ENCODE peak calls at places on chromosomes 5 and 9, in seven cellular contexts. E, P, Y, W, M, K and R are unnamed samples.

GRCh38 chr9:132857031-132857430 is 21.1 kb downstream of the AK8 start:
- DNase-seq in E (no peak), P (peak), Y (no peak), W (no peak), M (peak), K (peak), R (no peak)

GRCh38 chr5:39376293-39376714 is 12.0 kb upstream of the C9 start:
- DNase-seq in E (no peak), P (peak), Y (no peak), W (peak), M (peak), K (no peak), R (no peak)

GRCh38 chr9:135076876-135077430 is 10.5 kb upstream of the OLFM1 start:
- DNase-seq in E (no peak), P (no peak), Y (no peak), W (no peak), M (no peak), K (peak), R (peak)

GRCh38 chr9:100033877-100034551 is 64.8 kb downstream of the ERP44 start:
- DNase-seq in E (no peak), P (no peak), Y (no peak), W (no peak), M (no peak), K (no peak), R (no peak)

GRCh38 chr5:1401681-1402096 is 43.6 kb downstream of the SLC6A3 start:
- DNase-seq in E (no peak), P (no peak), Y (no peak), W (no peak), M (no peak), K (no peak), R (no peak)

GRCh38 chr5:17248999-17249634 is 31.7 kb downstream of the BASP1 start:
- DNase-seq in E (peak), P (peak), Y (peak), W (no peak), M (no peak), K (no peak), R (no peak)

GRCh38 chr9:1005043-1005667 is 28.7 kb downstream of the DMRT3 start:
- DNase-seq in E (no peak), P (peak), Y (peak), W (peak), M (no peak), K (no peak), R (no peak)

GRCh38 chr9:134231330-134231745 is 67.0 kb upstream of the RNU6ATAC start:
- DNase-seq in E (no peak), P (no peak), Y (no peak), W (peak), M (peak), K (peak), R (no peak)

GRCh38 chr5:96336351-96336985 is 96.6 kb downstream of the PCSK1 start:
- DNase-seq in E (peak), P (peak), Y (peak), W (peak), M (peak), K (peak), R (peak)

GRCh38 chr5:147464211-147464610 is 45.7 kb downstream of the DPYSL3 start:
- DNase-seq in E (no peak), P (peak), Y (no peak), W (peak), M (peak), K (no peak), R (no peak)

GRCh38 chr9:68418259-68418845 is 61.9 kb downstream of the PGM5 start:
- DNase-seq in E (no peak), P (no peak), Y (no peak), W (no peak), M (no peak), K (no peak), R (no peak)

GRCh38 chr9:68417762-68418161 is 61.4 kb downstream of the PGM5 start:
- DNase-seq in E (no peak), P (no peak), Y (no peak), W (no peak), M (no peak), K (no peak), R (no peak)

DNA sequence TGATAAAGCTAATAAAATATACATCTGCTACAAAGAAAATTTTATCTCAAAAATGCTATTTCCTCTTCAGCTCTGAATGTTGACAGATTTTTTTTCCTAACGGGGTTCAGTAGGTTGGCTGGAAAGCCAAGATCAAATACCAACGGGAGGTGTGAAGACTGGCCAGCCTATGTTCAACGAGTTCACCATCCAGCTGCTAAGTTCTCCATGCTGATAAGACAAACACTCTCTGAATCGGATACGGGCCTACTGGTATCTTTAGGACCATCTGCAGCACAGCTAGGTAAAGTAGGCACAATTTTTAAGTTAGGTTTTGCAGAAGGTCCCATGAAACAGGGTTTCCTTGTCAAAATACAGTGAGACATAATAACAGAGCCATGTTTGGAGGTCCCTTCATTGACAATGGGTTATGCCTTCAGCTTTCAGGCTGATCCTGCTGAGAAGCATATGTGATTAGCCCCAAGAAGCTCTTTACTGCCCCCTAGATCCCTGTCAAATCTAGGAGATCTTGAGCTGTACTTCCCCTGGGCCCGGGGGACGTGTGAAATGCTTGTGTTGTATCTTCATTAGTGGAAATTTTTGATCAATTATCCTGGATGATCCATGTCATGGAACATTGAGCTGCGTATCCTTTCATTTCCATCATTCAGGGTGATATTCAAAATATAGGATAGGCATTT is 60.6 kb downstream of the PGM5 start:
- DNase-seq in E (no peak), P (no peak), Y (no peak), W (no peak), M (no peak), K (no peak), R (no peak)
- TF ChIP-seq CTCF in E (peak), P (no peak), Y (peak), W (no peak), M (no peak), K (no peak), R (no peak)

DNA sequence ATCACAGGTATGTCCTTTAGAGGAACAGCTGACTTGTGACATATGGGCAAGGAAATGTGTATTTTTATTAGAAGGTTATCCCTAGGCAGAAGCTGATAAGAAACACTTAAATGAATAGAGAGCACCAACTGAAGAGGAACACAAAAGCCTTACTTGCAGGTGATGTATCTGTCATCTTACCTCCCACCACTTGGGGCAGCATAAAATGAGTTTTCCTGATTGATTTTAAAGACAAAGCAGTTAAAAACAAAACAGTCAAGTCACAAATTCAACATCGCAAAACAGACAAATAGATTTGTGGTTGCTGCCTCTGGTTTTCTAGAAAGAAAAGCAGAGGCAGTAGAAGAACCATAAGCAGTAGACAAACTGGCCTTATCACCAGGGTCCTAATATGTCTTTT is 302.4 kb upstream of the ZNF462 start:
- DNase-seq in E (no peak), P (no peak), Y (no peak), W (no peak), M (no peak), K (no peak), R (no peak)
- TF ChIP-seq CTCF in E (peak), P (no peak), Y (no peak), W (peak), M (no peak), K (no peak), R (peak)

GRCh38 chr5:66680804-66681203 is 84.6 kb downstream of the MAST4 start:
- DNase-seq in E (no peak), P (no peak), Y (no peak), W (no peak), M (no peak), K (no peak), R (no peak)
- TF ChIP-seq CTCF in E (peak), P (peak), Y (peak), W (peak), M (no peak), K (no peak), R (no peak)

GRCh38 chr9:104808030-104808614 is 44.2 kb downstream of the NIPSNAP3B start:
- DNase-seq in E (no peak), P (peak), Y (no peak), W (no peak), M (no peak), K (no peak), R (no peak)
- TF ChIP-seq CTCF in E (peak), P (peak), Y (no peak), W (peak), M (no peak), K (no peak), R (no peak)